ENCODE peak calls at places on chromosomes 4 and X, in nine cellular contexts. K, G, R, M, O, C, B, P and N are unnamed samples.

GRCh38 chr4:52640808-52641595 is 18.1 kb downstream of the USP46 start:
- DNase-seq in B (no peak), K (no peak), C (no peak), P (no peak), G (no peak), M (no peak), R (no peak), O (no peak), N (no peak)

GRCh38 chr4:186669159-186669720 is 54.4 kb downstream of the FAT1 start:
- DNase-seq in K (no peak), M (no peak), P (no peak), R (no peak), B (no peak), G (no peak), O (peak; percentile 52), C (no peak), N (no peak)

GRCh38 chrX:121782976-121783375 is 735.6 kb downstream of the GLUD2 start:
- DNase-seq in P (no peak), B (no peak), R (no peak), C (no peak), G (no peak), O (no peak), M (no peak), K (no peak), N (no peak)

GRCh38 chr4:150447356-150447755 is 134.6 kb upstream of the MAB21L2 start:
- DNase-seq in P (no peak), R (no peak), M (no peak), B (no peak), G (no peak), K (no peak), C (no peak), O (no peak), N (no peak)

GRCh38 chr4:6329478-6330383 is 60.1 kb downstream of the WFS1 start:
- DNase-seq in K (no peak), C (no peak), G (no peak), P (no peak), B (no peak), O (no peak), R (no peak), M (no peak), N (no peak)

GRCh38 chr4:1448589-1449420 is 42.6 kb upstream of the NKX1-1 start:
- DNase-seq in G (no peak), P (no peak), M (no peak), K (no peak), C (no peak), B (no peak), R (peak; percentile 36), O (no peak), N (peak; percentile 35)

GRCh38 chr4:140141196-140141845 is 12.7 kb downstream of the MAML3 start:
- DNase-seq in O (no peak), G (no peak), R (no peak), C (no peak), K (no peak), P (no peak), M (no peak), B (peak; percentile 18), N (no peak)

GRCh38 chr4:4267981-4268380 is 20.0 kb upstream of the TMEM128 start:
- DNase-seq in O (no peak), R (no peak), K (no peak), B (no peak), C (no peak), G (no peak), P (no peak), M (no peak), N (no peak)

GRCh38 chr4:2078584-2078983 is 19.5 kb downstream of the NAT8L start:
- DNase-seq in O (no peak), P (no peak), C (no peak), K (no peak), R (no peak), M (no peak), G (no peak), B (no peak), N (no peak)

GRCh38 chr4:78652282-78652876 is 100.8 kb downstream of the ANXA3 start:
- DNase-seq in R (no peak), C (no peak), G (no peak), K (peak; percentile 45), O (no peak), P (no peak), M (no peak), B (no peak), N (no peak)

GRCh38 chrX:102966701-102967100 is 29.6 kb downstream of the RAB40AL start:
- DNase-seq in O (no peak), P (no peak), K (no peak), R (no peak), C (no peak), M (no peak), B (no peak), G (no peak), N (no peak)

GRCh38 chrX:38871129-38872029 is 70.1 kb downstream of the MID1IP1 start:
- DNase-seq in B (peak; percentile 5), R (no peak), M (no peak), G (no peak), K (no peak), P (peak; percentile 20), C (no peak), O (no peak), N (no peak)

GRCh38 chr4:125265846-125266245 is 48.9 kb upstream of the FAT4 start:
- DNase-seq in K (no peak), G (no peak), B (no peak), M (no peak), R (no peak), C (no peak), O (no peak), P (no peak), N (no peak)

GRCh38 chrX:68238568-68238967 is 194.7 kb downstream of the OPHN1 start:
- DNase-seq in O (peak; percentile 26), P (no peak), C (no peak), K (peak; percentile 0), R (no peak), M (peak; percentile 2), G (no peak), B (no peak), N (no peak)

GRCh38 chr4:54496412-54496811 is 161.3 kb upstream of the KIT start:
- DNase-seq in P (no peak), B (no peak), M (no peak), C (peak; percentile 34), K (no peak), R (no peak), G (no peak), O (no peak), N (no peak)

GRCh38 chrX:39903343-39903742 is 194.4 kb downstream of the BCOR start:
- DNase-seq in P (no peak), C (no peak), O (no peak), R (no peak), K (no peak), M (no peak), B (no peak), G (no peak), N (no peak)

GRCh38 chr4:183444149-183444952 is at the start of gene CDKN2AIP:
- DNase-seq in G (peak; percentile 95), B (peak; percentile 90), K (peak; percentile 90), R (peak; percentile 96), C (peak; percentile 94), O (peak; percentile 93), P (peak; percentile 37), M (peak; percentile 97), N (peak; percentile 95)

GRCh38 chr4:132646186-132646585 is 502.9 kb upstream of the PCDH10 start:
- DNase-seq in P (no peak), R (no peak), C (no peak), M (peak; percentile 0), B (no peak), G (no peak), O (no peak), K (no peak), N (no peak)

GRCh38 chrX:27924261-27924660 is 57.0 kb downstream of the DCAF8L1 start:
- DNase-seq in B (no peak), C (no peak), K (no peak), O (no peak), G (no peak), P (no peak), R (no peak), M (no peak), N (no peak)

GRCh38 chr4:7328913-7329638 is 105.7 kb downstream of the PSAPL1 start:
- DNase-seq in B (no peak), R (peak; percentile 61), P (no peak), O (peak; percentile 72), M (no peak), K (peak; percentile 44), G (peak; percentile 38), C (no peak), N (peak; percentile 73)

GRCh38 chr4:184101711-184102110 is 116.0 kb downstream of the ENPP6 start:
- DNase-seq in P (no peak), O (no peak), M (no peak), B (no peak), R (no peak), K (no peak), C (no peak), G (no peak), N (no peak)

GRCh38 chrX:21412883-21413282 is 38.7 kb downstream of the CNKSR2 start:
- DNase-seq in O (no peak), R (no peak), K (no peak), G (no peak), P (no peak), C (no peak), M (no peak), B (no peak), N (no peak)

GRCh38 chrX:107449490-107450175 is at the start of gene FRMPD3:
- DNase-seq in P (no peak), M (no peak), K (no peak), C (no peak), B (no peak), G (no peak), O (no peak), R (no peak), N (no peak)

GRCh38 chrX:151815461-151815860 is 80.9 kb downstream of the CNGA2 start:
- DNase-seq in M (no peak), G (no peak), K (no peak), O (no peak), B (no peak), C (no peak), R (no peak), P (no peak), N (no peak)